ENCODE peak calls at places on chromosome 9, in four cellular contexts. S, B, E and X are unnamed samples.

GRCh38 chr9:12698986-12699385 is 5.8 kb downstream of the TYRP1 start:
- DNase-seq in E (no peak), B (no peak), S (no peak), X (no peak)

GRCh38 chr9:98117984-98118639 is 910 bp downstream of the TRIM14 start:
- DNase-seq in E (peak; percentile 51), B (peak; percentile 75), S (no peak), X (peak; percentile 32)

GRCh38 chr9:108672475-108673065 is 183.2 kb downstream of the ACTL7B start:
- DNase-seq in S (no peak), B (no peak), E (peak; percentile 41), X (no peak)

GRCh38 chr9:99437145-99437544 is 215.1 kb downstream of the SEC61B start:
- DNase-seq in B (no peak), E (no peak), S (no peak), X (no peak)

GRCh38 chr9:77876091-77876490 is 155.5 kb downstream of the GNAQ start:
- DNase-seq in E (peak; percentile 27), S (no peak), B (no peak), X (no peak)

GRCh38 chr9:108134501-108135128 is 645.0 kb upstream of the KLF4 start:
- DNase-seq in E (no peak), S (no peak), B (no peak), X (no peak)

GRCh38 chr9:126093771-126094170 is 232.9 kb upstream of the MVB12B start:
- DNase-seq in E (no peak), S (no peak), B (no peak), X (no peak)

GRCh38 chr9:26163931-26164330 is 485.7 kb upstream of the TUSC1 start:
- DNase-seq in E (no peak), S (no peak), B (no peak), X (no peak)

GRCh38 chr9:111298831-111299603 is 31.0 kb downstream of the OR2K2 start:
- DNase-seq in S (no peak), E (peak; percentile 67), B (peak; percentile 34), X (peak; percentile 21)

GRCh38 chr9:68619636-68620035 is 79.0 kb upstream of the TMEM252 start:
- DNase-seq in S (no peak), E (peak; percentile 4), B (no peak), X (no peak)

GRCh38 chr9:8558176-8558575 is 758.6 kb upstream of the DMAC1 start:
- DNase-seq in S (no peak), E (peak; percentile 81), B (no peak), X (no peak)

GRCh38 chr9:138104251-138105122 is 226.9 kb downstream of the CACNA1B start:
- DNase-seq in B (peak; percentile 9), E (no peak), S (no peak), X (no peak)

GRCh38 chr9:82454509-82455190 is 466.1 kb downstream of the SPATA31D1 start:
- DNase-seq in E (no peak), S (no peak), B (no peak), X (no peak)

GRCh38 chr9:99241106-99241505 is 19.0 kb downstream of the SEC61B start:
- DNase-seq in S (no peak), B (no peak), E (no peak), X (no peak)

GRCh38 chr9:75658301-75658919 is 232.1 kb upstream of the PCSK5 start:
- DNase-seq in E (no peak), B (no peak), S (no peak), X (no peak)

GRCh38 chr9:29969408-29969807 is 2396.1 kb upstream of the C9orf72 start:
- DNase-seq in E (no peak), S (no peak), B (no peak), X (no peak)

GRCh38 chr9:109981091-109981490 is 201.1 kb downstream of the PALM2AKAP2 start:
- DNase-seq in E (no peak), B (no peak), S (no peak), X (no peak)

GRCh38 chr9:35923927-35924763 is 14.9 kb downstream of the SPAAR start:
- DNase-seq in S (no peak), B (no peak), E (peak; percentile 87), X (no peak)

GRCh38 chr9:89498845-89499480 is 1.1 kb upstream of the SEMA4D start:
- DNase-seq in B (peak; percentile 58), S (no peak), E (no peak), X (no peak)

GRCh38 chr9:3409453-3409852 is 116.3 kb downstream of the RFX3 start:
- DNase-seq in B (no peak), S (no peak), E (no peak), X (no peak)

GRCh38 chr9:94135222-94135621 is 51.0 kb downstream of the PTPDC1 start:
- DNase-seq in B (no peak), E (peak; percentile 97), S (no peak), X (no peak)

GRCh38 chr9:106575903-106576755 is 286.8 kb upstream of the ZNF462 start:
- DNase-seq in S (no peak), B (no peak), E (no peak), X (no peak)

GRCh38 chr9:32703635-32704034 is 68.2 kb upstream of the TAF1L start:
- DNase-seq in E (peak; percentile 49), B (no peak), S (no peak), X (no peak)

GRCh38 chr9:121776009-121776738 is 124.7 kb downstream of the DAB2IP start:
- DNase-seq in E (no peak), S (peak; percentile 39), B (no peak), X (no peak)

GRCh38 chr9:20291201-20291600 is 331.1 kb downstream of the MLLT3 start:
- DNase-seq in E (no peak), S (no peak), B (no peak), X (no peak)

GRCh38 chr9:20290287-20290686 is 332.0 kb downstream of the MLLT3 start:
- DNase-seq in S (no peak), B (no peak), E (no peak), X (no peak)

GRCh38 chr9:20289416-20289815 is 332.9 kb downstream of the MLLT3 start:
- DNase-seq in E (no peak), S (no peak), B (no peak), X (no peak)

GRCh38 chr9:20294351-20294750 is 327.9 kb downstream of the MLLT3 start:
- DNase-seq in S (no peak), E (no peak), B (no peak), X (no peak)

DNA sequence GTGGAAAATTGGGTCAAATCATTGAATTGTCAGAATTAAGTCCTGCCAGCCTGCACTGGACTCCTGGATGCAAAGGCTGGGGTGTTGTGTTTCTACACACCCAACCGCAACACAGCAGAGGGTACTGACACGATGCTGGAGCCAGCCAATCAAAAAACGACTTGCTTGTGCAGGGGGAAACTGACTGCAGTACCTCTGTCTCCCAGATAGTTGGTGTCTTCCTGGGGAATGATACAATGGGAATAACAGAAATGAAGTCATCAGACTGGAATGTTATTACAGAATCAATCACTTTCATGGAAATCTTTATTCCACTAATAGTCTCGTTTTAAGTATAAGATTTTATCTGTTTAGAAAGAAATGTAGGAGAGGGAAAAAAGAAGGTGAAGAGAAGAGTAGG is 330.3 kb downstream of the MLLT3 start:
- DNase-seq in S (no peak), B (no peak), E (peak; percentile 17), X (no peak)
- TF ChIP-seq CTCF in S (no peak), B (no peak), E (no peak), X (no peak)

GRCh38 chr9:133347515-133347984 is 381 bp downstream of the MED22 start:
- DNase-seq in E (peak; percentile 33), S (peak; percentile 59), B (peak; percentile 80), X (peak; percentile 21)

GRCh38 chr9:133349965-133350624 is 2.1 kb downstream of the RPL7A start:
- DNase-seq in B (no peak), E (no peak), S (no peak), X (no peak)

GRCh38 chr9:133346021-133346713 is 1.8 kb downstream of the MED22 start:
- DNase-seq in E (no peak), S (peak; percentile 49), B (no peak), X (no peak)

GRCh38 chr9:133348763-133349573 is 950 bp downstream of the RPL7A start:
- DNase-seq in E (no peak), S (no peak), B (no peak), X (no peak)

DNA sequence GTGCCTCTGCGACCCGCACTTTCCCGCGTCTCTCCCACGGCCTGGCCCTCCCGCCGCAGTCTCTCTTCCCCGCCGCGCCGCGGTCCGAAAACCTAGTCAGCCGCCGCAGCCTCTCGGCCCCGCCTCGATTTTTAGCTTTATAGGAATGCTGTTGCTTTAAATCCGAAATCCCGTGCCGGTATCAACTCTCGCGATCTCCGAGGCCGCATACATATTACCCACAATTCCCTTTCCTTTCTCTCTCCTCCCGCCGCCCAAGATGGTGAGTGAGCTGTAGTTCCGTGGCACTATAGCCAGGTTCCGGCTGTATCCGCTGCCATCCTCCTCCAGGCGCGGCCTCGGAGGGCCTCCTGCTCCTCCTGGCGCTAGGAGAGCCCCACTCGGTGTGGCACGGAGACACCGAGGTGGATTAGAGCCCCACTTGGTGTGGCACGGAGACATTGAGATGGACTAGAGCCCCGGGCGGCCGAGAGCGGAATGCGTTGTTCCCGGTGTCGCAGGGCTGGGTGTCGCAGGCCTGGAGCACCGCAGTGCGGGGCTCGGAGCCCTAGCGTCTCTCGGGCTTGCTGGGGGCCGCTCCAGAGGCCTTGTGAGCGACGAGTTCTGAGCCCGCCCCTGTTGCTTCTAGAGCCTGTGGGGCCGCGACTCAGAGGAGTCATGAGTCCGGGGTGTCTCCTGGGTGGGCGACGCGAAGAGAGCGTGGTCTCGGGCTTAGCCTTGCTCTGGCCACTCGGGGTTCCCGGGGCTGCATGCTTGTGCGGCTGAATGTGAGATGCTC is at the start of the genes MED22 and RPL7A:
- DNase-seq in S (peak; percentile 95), B (peak; percentile 98), E (peak; percentile 95), X (peak; percentile 81)
- TF ChIP-seq CTCF in S (no peak), B (no peak), E (no peak), X (no peak)

GRCh38 chr9:127943011-127943662 is 5.5 kb upstream of the DPM2 start:
- DNase-seq in E (no peak), B (no peak), S (no peak), X (no peak)

GRCh38 chr9:127940598-127940997 is 2.9 kb upstream of the DPM2 start:
- DNase-seq in E (no peak), B (no peak), S (no peak), X (no peak)

GRCh38 chr9:127943746-127944145 is 6.1 kb upstream of the DPM2 start:
- DNase-seq in S (peak; percentile 93), E (peak; percentile 73), B (peak; percentile 88), X (peak; percentile 82)

GRCh38 chr9:127941062-127941925 is 3.6 kb upstream of the DPM2 start:
- DNase-seq in S (no peak), B (no peak), E (no peak), X (no peak)

DNA sequence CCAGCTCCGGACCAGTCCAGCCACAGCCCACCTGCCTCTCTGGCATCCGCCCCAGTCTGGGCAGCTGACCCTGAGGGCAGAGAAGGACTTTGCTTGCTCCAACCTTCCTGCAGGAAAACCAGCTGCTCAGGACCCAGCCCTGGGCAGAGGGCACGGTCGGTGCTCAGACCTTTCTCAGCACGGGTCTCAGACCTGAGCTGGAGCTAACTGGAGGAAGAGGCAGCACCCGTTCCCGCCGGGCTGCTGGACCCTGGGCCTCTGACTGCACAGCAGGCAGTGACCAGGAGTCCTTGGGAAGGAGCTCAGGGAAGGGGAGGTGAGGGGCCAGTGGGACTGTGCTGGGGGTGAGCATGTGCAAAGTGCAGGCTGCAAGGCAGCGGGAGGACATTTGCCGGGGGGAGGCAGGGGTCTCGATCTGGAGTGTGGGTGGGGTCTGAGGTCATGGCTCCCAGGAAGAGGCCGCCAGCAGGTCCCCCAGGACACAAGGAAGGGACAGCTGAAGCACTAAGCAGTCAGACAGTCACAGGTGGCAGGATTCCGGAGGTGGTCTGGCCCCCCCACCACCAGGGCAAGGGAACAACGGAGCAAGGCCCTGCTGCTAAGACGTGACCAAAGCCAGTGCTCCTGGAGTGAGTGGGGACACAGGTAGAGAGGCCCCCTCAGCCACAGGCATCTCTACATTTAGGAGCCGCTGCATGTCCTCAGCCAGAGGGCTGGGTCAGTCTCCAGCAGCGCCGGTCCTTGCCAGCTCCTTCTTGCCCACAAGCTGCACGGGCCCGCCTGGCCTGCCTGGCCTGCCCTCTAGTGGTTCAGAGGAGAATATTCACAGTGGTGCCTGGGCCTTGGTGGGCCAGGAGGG is 4.7 kb upstream of the DPM2 start:
- DNase-seq in S (peak; percentile 86), E (peak; percentile 61), B (peak; percentile 74), X (peak; percentile 53)
- TF ChIP-seq CTCF in S (peak; percentile 90), E (peak; percentile 87), B (peak; percentile 87), X (peak; percentile 69)

GRCh38 chr9:38334234-38334633 is 58.3 kb upstream of the ALDH1B1 start:
- DNase-seq in S (no peak), E (peak; percentile 31), B (no peak), X (no peak)
- TF ChIP-seq CTCF in S (no peak), E (peak; percentile 17), B (peak; percentile 36), X (no peak)